ENCODE peak calls at places on chromosomes 5 and 9, in seven cellular contexts. M is head of caudate nucleus, V is type B pancreatic cell, W is T-helper 1 cell, L is nucleus accumbens, F is NCI-H2029 treated with DMSO at 0.1 percent for 48 hours, B is pancreas. C is an unnamed sample.

GRCh38 chr5:1116977-1117376 is 5.1 kb upstream of the SLC12A7 start:
- DNase-seq in M (no peak), V (no peak), W (no peak), L (no peak), F (no peak), B (no peak), C (no peak)

GRCh38 chr9:97535771-97536170 is 34.3 kb downstream of the TMOD1 start:
- DNase-seq in M (no peak), V (no peak), W (no peak), L (no peak), F (no peak), B (no peak), C (no peak)

GRCh38 chr5:153893809-153894208 is 144.9 kb downstream of the FAM114A2 start:
- DNase-seq in M (no peak), V (no peak), W (no peak), L (no peak), F (no peak), B (no peak), C (no peak)

GRCh38 chr9:104907278-104907951 is 20.5 kb downstream of the ABCA1 start:
- DNase-seq in M (no peak), V (no peak), W (no peak), L (no peak), F (no peak), B (no peak), C (no peak)

GRCh38 chr9:127175764-127176163 is 53.3 kb upstream of the ANGPTL2 start:
- DNase-seq in M (no peak), V (peak), W (no peak), L (no peak), F (no peak), B (no peak), C (no peak)

GRCh38 chr9:79577969-79578723 is 6.4 kb downstream of the TLE4 start:
- DNase-seq in M (no peak), V (no peak), W (no peak), L (no peak), F (no peak), B (no peak), C (no peak)

GRCh38 chr5:4015709-4016108 is 420.1 kb downstream of the IRX1 start:
- DNase-seq in M (no peak), V (no peak), W (no peak), L (no peak), F (no peak), B (no peak), C (no peak)

GRCh38 chr5:11171236-11171635 is 410.2 kb upstream of the DAP start:
- DNase-seq in M (no peak), V (no peak), W (no peak), L (no peak), F (no peak), B (no peak), C (no peak)

GRCh38 chr9:117258201-117258866 is 156.5 kb downstream of the ASTN2 start:
- DNase-seq in M (no peak), V (no peak), W (no peak), L (peak), F (no peak), B (no peak), C (no peak)

C was measured in osteocyte.